ENCODE peak calls at places on chromosomes 13 and 19, in eight cellular contexts. T, F, U, H, D, Y, X and M are unnamed samples.

GRCh38 chr19:2711175-2711936 is 8.9 kb upstream of the GNG7 start:
- DNase-seq in H (peak), U (no peak), D (no peak), T (peak), F (no peak), X (no peak), Y (peak), M (peak)

GRCh38 chr19:16202320-16203255 is 4.9 kb downstream of the AP1M1 start:
- DNase-seq in X (no peak), D (no peak), U (no peak), H (peak), Y (no peak), T (no peak), F (no peak), M (no peak)

GRCh38 chr19:36688058-36688457 is 646 bp downstream of the ZNF567 start:
- DNase-seq in U (no peak), Y (peak), X (peak), F (no peak), H (peak), D (no peak), T (peak), M (no peak)

GRCh38 chr13:72656357-72656756 is 71.1 kb downstream of the MZT1 start:
- DNase-seq in T (no peak), U (no peak), D (no peak), F (no peak), H (no peak), X (no peak), Y (no peak), M (no peak)

GRCh38 chr19:40681039-40681438 is 9.4 kb downstream of the NUMBL start:
- DNase-seq in Y (no peak), T (no peak), D (no peak), F (no peak), U (no peak), X (no peak), H (no peak), M (no peak)

GRCh38 chr13:59479629-59480028 is 684.1 kb downstream of the DIAPH3 start:
- DNase-seq in U (no peak), F (no peak), D (no peak), T (no peak), H (no peak), X (no peak), Y (no peak), M (no peak)

GRCh38 chr13:105925496-105925895 is 610.0 kb downstream of the EFNB2 start:
- DNase-seq in D (no peak), F (no peak), T (peak), Y (peak), H (peak), X (no peak), U (no peak), M (no peak)

GRCh38 chr19:38015216-38015615 is 108.2 kb downstream of the SIPA1L3 start:
- DNase-seq in T (no peak), U (no peak), F (no peak), D (no peak), H (no peak), Y (no peak), X (no peak), M (peak)

GRCh38 chr13:23988546-23989122 is 91.3 kb upstream of the C1QTNF9B start:
- DNase-seq in T (no peak), X (no peak), F (no peak), D (no peak), H (no peak), Y (no peak), U (no peak), M (no peak)